ENCODE peak calls at places on chromosomes 6 and 20, in ten cellular contexts. O is B cell, B is RWPE1, V is body of pancreas, D is tibial nerve, H is left ventricle myocardium inferior, M is upper lobe of left lung, R is A549, S is uterus, Y is psoas muscle. C is an unnamed sample.

GRCh38 chr20:31845300-31845863 is at the start of gene FOXS1:
- DNase-seq in O (no peak), D (peak; percentile 68), M (no peak), R (no peak), Y (no peak), B (no peak), S (peak; percentile 54), H (peak; percentile 60), V (no peak), C (no peak)

GRCh38 chr6:17349437-17349836 is 44.0 kb upstream of the CAP2 start:
- DNase-seq in R (peak; percentile 40), Y (no peak), V (no peak), S (no peak), H (no peak), O (no peak), D (no peak), B (peak; percentile 9), M (no peak), C (no peak)

GRCh38 chr20:9241232-9241692 is 172.4 kb downstream of the PLCB4 start:
- DNase-seq in H (no peak), D (no peak), R (peak; percentile 39), B (peak; percentile 40), V (no peak), Y (no peak), M (no peak), S (no peak), O (no peak), C (no peak)

GRCh38 chr20:21398505-21399057 is 1.3 kb upstream of the NKX2-4 start:
- DNase-seq in V (no peak), M (no peak), Y (no peak), S (no peak), R (no peak), D (no peak), O (no peak), H (no peak), B (no peak), C (no peak)

GRCh38 chr6:11535801-11536230 is 1.7 kb upstream of the TMEM170B start:
- DNase-seq in R (no peak), Y (no peak), S (no peak), V (peak; percentile 64), O (no peak), H (no peak), D (no peak), B (peak; percentile 42), M (no peak), C (no peak)

GRCh38 chr6:11793277-11793676 is 14.7 kb upstream of the ADTRP start:
- DNase-seq in M (no peak), S (no peak), D (no peak), O (no peak), Y (no peak), R (no peak), B (no peak), V (no peak), H (no peak), C (no peak)

GRCh38 chr20:19813839-19814238 is 55.8 kb downstream of the RIN2 start:
- DNase-seq in H (no peak), Y (no peak), D (no peak), S (no peak), R (no peak), B (no peak), M (no peak), O (no peak), V (no peak), C (no peak)

GRCh38 chr6:149642829-149643580 is 5.5 kb downstream of the KATNA1 start:
- DNase-seq in V (no peak), M (no peak), D (no peak), R (no peak), S (no peak), O (no peak), Y (no peak), H (no peak), B (no peak), C (no peak)

GRCh38 chr6:20936949-20937348 is 402.7 kb downstream of the CDKAL1 start:
- DNase-seq in R (no peak), O (no peak), M (no peak), S (no peak), D (no peak), Y (no peak), V (no peak), H (no peak), B (no peak), C (no peak)

GRCh38 chr6:132456700-132457143 is 55.4 kb upstream of the MOXD1 start:
- DNase-seq in S (no peak), B (no peak), Y (peak; percentile 21), D (no peak), O (no peak), H (peak; percentile 46), M (peak; percentile 44), V (peak; percentile 9), R (no peak), C (no peak)

GRCh38 chr6:153117986-153118886 is 12.8 kb downstream of the RGS17 start:
- DNase-seq in V (no peak), H (no peak), D (no peak), O (no peak), Y (no peak), M (no peak), R (peak; percentile 80), S (no peak), B (peak; percentile 79), C (no peak)

GRCh38 chr6:110357696-110358535 is at the start of gene METTL24:
- DNase-seq in V (peak; percentile 64), D (no peak), H (no peak), Y (peak; percentile 16), R (no peak), M (no peak), B (no peak), S (peak; percentile 55), O (no peak), C (no peak)

GRCh38 chr6:129434091-129434490 is 275.9 kb downstream of the ARHGAP18 start:
- DNase-seq in S (no peak), R (no peak), V (no peak), M (no peak), O (no peak), H (no peak), D (no peak), B (no peak), Y (no peak), C (no peak)

GRCh38 chr6:129429953-129430352 is 280.0 kb downstream of the ARHGAP18 start:
- DNase-seq in S (no peak), B (no peak), H (no peak), Y (no peak), O (no peak), D (no peak), V (no peak), M (no peak), R (no peak), C (no peak)

DNA sequence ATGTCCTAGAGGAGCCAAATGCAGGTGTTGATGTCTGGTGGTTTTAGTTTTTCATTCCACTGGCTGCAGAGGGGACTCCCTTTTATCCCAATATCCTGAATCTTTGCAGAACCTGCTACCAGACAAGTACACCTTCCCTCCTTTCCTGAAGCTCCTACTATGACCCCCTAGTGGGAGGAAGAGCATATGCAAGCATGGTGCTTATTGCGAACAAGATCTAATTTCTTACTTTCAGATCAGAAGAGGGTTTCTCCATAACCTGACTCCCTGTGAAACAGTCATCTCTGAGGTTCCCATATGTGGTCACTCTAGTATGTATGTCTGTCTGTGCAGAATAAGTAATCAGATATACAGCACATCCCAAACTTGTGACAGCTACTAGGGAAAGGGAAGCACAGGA is 277.2 kb downstream of the ARHGAP18 start:
- DNase-seq in B (peak; percentile 24), M (no peak), O (no peak), Y (no peak), V (no peak), D (no peak), R (peak; percentile 13), S (no peak), H (no peak), C (no peak)
- TF ChIP-seq CTCF in B (no peak), M (no peak), O (no peak), Y (no peak), V (no peak), D (no peak), R (no peak), S (no peak), H (no peak), C (no peak)

GRCh38 chr6:51934098-51934497 is 153.3 kb downstream of the PKHD1 start:
- DNase-seq in O (no peak), R (peak; percentile 31), M (no peak), H (no peak), V (no peak), D (no peak), S (no peak), B (peak; percentile 13), Y (no peak), C (no peak)
- TF ChIP-seq CTCF in O (no peak), R (no peak), M (no peak), H (no peak), V (no peak), D (no peak), S (no peak), B (no peak), Y (no peak), C (peak; percentile 26)

GRCh38 chr20:62821726-62822210 is 4.9 kb downstream of the COL9A3 start:
- DNase-seq in H (no peak), S (no peak), M (no peak), Y (no peak), D (no peak), V (no peak), B (no peak), O (no peak), R (no peak), C (no peak)

GRCh38 chr20:62823688-62824475 is 7.0 kb downstream of the COL9A3 start:
- DNase-seq in D (no peak), B (no peak), O (no peak), V (no peak), H (no peak), S (no peak), Y (no peak), R (no peak), M (no peak), C (no peak)

GRCh38 chr20:62822239-62822787 is 5.5 kb downstream of the COL9A3 start:
- DNase-seq in B (no peak), V (no peak), R (no peak), O (no peak), M (no peak), Y (no peak), S (no peak), H (no peak), D (no peak), C (no peak)

GRCh38 chr20:62824476-62825287 is 7.8 kb downstream of the COL9A3 start:
- DNase-seq in O (peak; percentile 62), R (no peak), Y (no peak), S (no peak), V (peak; percentile 82), H (no peak), B (no peak), D (no peak), M (peak; percentile 79), C (peak; percentile 88)

GRCh38 chr20:62822788-62823651 is 6.2 kb downstream of the COL9A3 start:
- DNase-seq in O (no peak), M (no peak), H (no peak), S (no peak), R (peak; percentile 88), B (peak; percentile 55), V (peak; percentile 66), Y (no peak), D (no peak), C (peak; percentile 97)
- TF ChIP-seq CTCF in O (peak; percentile 49), M (no peak), H (no peak), S (no peak), R (peak; percentile 62), B (peak; percentile 65), V (no peak), Y (no peak), D (no peak), C (peak; percentile 76)

DNA sequence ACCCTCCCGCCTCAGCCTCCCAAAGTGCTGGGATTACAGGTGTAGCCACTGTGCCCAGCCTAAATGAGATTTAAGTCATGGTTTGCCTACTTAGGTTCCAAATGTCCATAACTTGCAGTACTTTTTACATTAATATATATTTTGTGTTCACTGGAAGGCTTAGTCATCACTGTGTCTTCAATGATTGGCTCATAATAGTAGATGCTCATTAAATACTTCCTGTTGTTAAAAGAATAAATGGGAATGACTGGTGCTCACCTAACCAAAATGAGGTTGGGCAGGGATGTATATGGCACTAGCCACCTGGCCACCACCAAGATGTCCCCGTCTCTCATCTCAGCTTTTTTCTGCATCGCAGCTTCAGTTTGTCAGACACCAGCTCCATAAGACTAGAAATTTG is 1.0 kb upstream of the GLO1 start:
- DNase-seq in V (no peak), Y (no peak), M (no peak), O (no peak), B (no peak), D (no peak), R (no peak), H (no peak), S (no peak), C (no peak)
- TF ChIP-seq CTCF in V (no peak), Y (no peak), M (no peak), O (no peak), B (no peak), D (no peak), R (no peak), H (no peak), S (no peak), C (no peak)

C was measured in D721Med.